ENCODE peak calls at places on chromosomes 6 and 20, in seven cellular contexts. T is stimulated activated CD4-positive, alpha-beta T cell treated with anti-CD3 and anti-CD28 coated beads, Interleukin-1b, Interleukin-23, amount 100 ng/mL, for 4 hours; C is GM13977; V is naive thymus-derived CD4-positive, alpha-beta T cell; X is M059J; G is effector CD4-positive, alpha-beta T cell; D is cardiac muscle cell. A is an unnamed sample.

GRCh38 chr20:64188682-64189529 is 24.7 kb downstream of the MYT1 start:
- DNase-seq in V (no peak), G (no peak), D (no peak), T (no peak), C (no peak), X (peak), A (peak)

GRCh38 chr6:10416863-10417641 is 2.2 kb upstream of the TFAP2A start:
- DNase-seq in X (no peak), V (no peak), G (no peak), D (no peak), T (no peak), C (no peak), A (no peak)

GRCh38 chr6:153436346-153436745 is 305.3 kb upstream of the RGS17 start:
- DNase-seq in C (no peak), G (no peak), X (no peak), T (no peak), V (no peak), D (peak), A (no peak)

GRCh38 chr6:127457444-127458064 is 1.6 kb downstream of the KIAA0408 start:
- DNase-seq in X (peak), D (no peak), T (no peak), G (no peak), V (no peak), C (no peak), A (peak)

GRCh38 chr20:45109634-45110033 is 5.3 kb downstream of the WFDC5 start:
- DNase-seq in T (no peak), D (no peak), G (no peak), X (no peak), V (no peak), C (no peak), A (no peak)

GRCh38 chr6:127069659-127070279 is 48.7 kb upstream of the RSPO3 start:
- DNase-seq in V (peak), D (peak), X (peak), C (peak), T (no peak), G (no peak), A (peak)

GRCh38 chr6:36387440-36388303 is at the start of gene ETV7:
- DNase-seq in T (peak), V (peak), D (peak), C (peak), G (peak), X (peak), A (no peak)

GRCh38 chr6:15244605-15245360 is 1.1 kb upstream of the JARID2 start:
- DNase-seq in D (peak), G (peak), C (peak), X (peak), T (no peak), V (peak), A (peak)

GRCh38 chr6:150334790-150335783 is 33.7 kb upstream of the IYD start:
- DNase-seq in G (no peak), D (peak), C (peak), X (peak), T (no peak), V (peak), A (peak)

GRCh38 chr6:170313716-170314295 is 7.2 kb downstream of the FAM120B start:
- DNase-seq in C (no peak), T (no peak), D (no peak), V (no peak), X (no peak), G (no peak), A (no peak)

GRCh38 chr6:134642217-134642616 is 307.7 kb downstream of the ALDH8A1 start:
- DNase-seq in V (no peak), G (no peak), C (no peak), D (no peak), T (no peak), X (no peak), A (no peak)

GRCh38 chr6:77466055-77467028 is 3.1 kb upstream of the HTR1B start:
- DNase-seq in C (peak), T (no peak), V (no peak), X (peak), D (peak), G (no peak), A (peak)

GRCh38 chr6:119355157-119355556 is 5.6 kb upstream of the MAN1A1 start:
- DNase-seq in G (no peak), X (no peak), C (no peak), V (no peak), D (no peak), T (no peak), A (peak)

GRCh38 chr20:15902493-15902892 is 670.8 kb downstream of the KIF16B start:
- DNase-seq in D (no peak), T (no peak), C (no peak), V (no peak), X (no peak), G (no peak), A (no peak)

GRCh38 chr6:18186033-18186432 is 30.8 kb downstream of the KDM1B start:
- DNase-seq in T (no peak), V (no peak), C (no peak), X (no peak), D (peak), G (no peak), A (no peak)

GRCh38 chr6:51349866-51350265 is 531.2 kb downstream of the TFAP2B start:
- DNase-seq in D (no peak), C (no peak), T (no peak), G (no peak), V (no peak), X (no peak), A (no peak)

GRCh38 chr20:1786496-1786895 is 108.7 kb upstream of the SIRPA start:
- DNase-seq in X (no peak), G (no peak), V (no peak), D (no peak), T (no peak), C (no peak), A (no peak)

GRCh38 chr6:104087765-104088164 is 772.0 kb downstream of the HACE1 start:
- DNase-seq in G (no peak), V (no peak), T (no peak), C (no peak), X (no peak), D (no peak), A (no peak)

GRCh38 chr20:22456109-22456508 is 128.3 kb downstream of the FOXA2 start:
- DNase-seq in X (no peak), V (no peak), T (no peak), D (no peak), G (no peak), C (no peak), A (no peak)

GRCh38 chr6:52254731-52255378 is 10.6 kb upstream of the IL17F start:
- DNase-seq in C (no peak), G (no peak), X (no peak), V (no peak), T (no peak), D (no peak), A (no peak)

GRCh38 chr6:148425443-148425842 is 82.8 kb downstream of the SASH1 start:
- DNase-seq in C (no peak), V (no peak), D (no peak), X (no peak), G (no peak), T (no peak), A (no peak)

GRCh38 chr6:167973092-167973880 is 24.2 kb upstream of the KIF25 start:
- DNase-seq in X (no peak), C (no peak), D (no peak), T (no peak), V (no peak), G (no peak), A (no peak)

GRCh38 chr6:90502866-90503407 is 83.9 kb downstream of the MAP3K7 start:
- DNase-seq in T (no peak), C (peak), V (no peak), G (no peak), D (peak), X (peak), A (no peak)

GRCh38 chr6:162019311-162019710 is 708.3 kb downstream of the PRKN start:
- DNase-seq in X (no peak), T (no peak), G (no peak), D (no peak), C (no peak), V (no peak), A (no peak)

GRCh38 chr6:2387445-2387844 is 142.0 kb upstream of the GMDS start:
- DNase-seq in V (no peak), T (no peak), X (no peak), G (no peak), D (no peak), C (no peak), A (no peak)

GRCh38 chr6:37201726-37202125 is 31.8 kb downstream of the PIM1 start:
- DNase-seq in C (no peak), V (no peak), D (no peak), T (no peak), X (no peak), G (no peak), A (no peak)

GRCh38 chr6:55963301-55963700 is 87.9 kb upstream of the BMP5 start:
- DNase-seq in T (no peak), D (peak), V (no peak), X (no peak), G (no peak), C (no peak), A (peak)

GRCh38 chr6:107116328-107116892 is 1.1 kb upstream of the BEND3 start:
- DNase-seq in G (no peak), X (peak), C (peak), D (peak), V (peak), T (no peak), A (peak)

GRCh38 chr6:24458134-24458533 is 31.2 kb downstream of the GPLD1 start:
- DNase-seq in X (no peak), C (no peak), T (no peak), D (no peak), V (no peak), G (no peak), A (no peak)

GRCh38 chr6:157273756-157274088 is 49.6 kb downstream of the TMEM242 start:
- DNase-seq in X (no peak), D (peak), C (peak), T (peak), G (peak), V (peak), A (no peak)

GRCh38 chr20:62651285-62652021 is 9.2 kb downstream of the SLCO4A1 start:
- DNase-seq in G (peak), T (peak), X (no peak), D (peak), C (peak), V (peak), A (no peak)

GRCh38 chr6:163780993-163781392 is 366.5 kb downstream of the QKI start:
- DNase-seq in G (no peak), X (no peak), C (no peak), D (peak), T (no peak), V (no peak), A (peak)

A was measured in LHCN-M2.